ENCODE peak calls at places on chromosomes 4 and X, in four cellular contexts. E is HT1080; J is stimulated activated naive CD4-positive, alpha-beta T cell; S is Right ventricle myocardium superior. Y is an unnamed sample.

GRCh38 chrX:6095469-6095868 is 133.2 kb downstream of the NLGN4X start:
- DNase-seq in S (no peak), J (no peak), E (no peak), Y (no peak)

GRCh38 chr4:13527983-13528822 is 16.1 kb downstream of the NKX3-2 start:
- DNase-seq in J (no peak), E (no peak), S (no peak), Y (no peak)

GRCh38 chr4:37767546-37767945 is 58.9 kb upstream of the PGM2 start:
- DNase-seq in E (peak; percentile 68), S (peak; percentile 85), J (no peak), Y (peak; percentile 35)

GRCh38 chr4:3107271-3108185 is 33.0 kb downstream of the HTT start:
- DNase-seq in S (no peak), E (no peak), J (no peak), Y (no peak)

GRCh38 chr4:4327652-4328121 is 37.6 kb downstream of the ZBTB49 start:
- DNase-seq in J (no peak), S (peak; percentile 64), E (no peak), Y (no peak)

GRCh38 chr4:32142075-32142474 is 1421.9 kb downstream of the PCDH7 start:
- DNase-seq in E (no peak), J (no peak), S (no peak), Y (no peak)

GRCh38 chr4:97548943-97549583 is 594.2 kb downstream of the STPG2 start:
- DNase-seq in E (no peak), S (no peak), J (no peak), Y (no peak)

GRCh38 chr4:152578670-152579069 is 42.8 kb upstream of the FBXW7 start:
- DNase-seq in E (no peak), J (no peak), S (no peak), Y (no peak)

GRCh38 chr4:24321151-24321550 is 263.2 kb downstream of the DHX15 start:
- DNase-seq in J (no peak), S (no peak), E (peak; percentile 52), Y (peak; percentile 4)

GRCh38 chr4:55706526-55706925 is 70.4 kb upstream of the NMU start:
- DNase-seq in E (no peak), S (no peak), J (no peak), Y (no peak)

GRCh38 chr4:6342530-6343293 is 73.1 kb downstream of the WFS1 start:
- DNase-seq in S (peak; percentile 82), J (no peak), E (no peak), Y (peak; percentile 3)

GRCh38 chr4:174332741-174333493 is 49.2 kb downstream of the CEP44 start:
- DNase-seq in S (no peak), J (no peak), E (no peak), Y (no peak)

GRCh38 chrX:150508461-150509367 is 59.7 kb upstream of the MTM1 start:
- DNase-seq in J (no peak), S (peak; percentile 69), E (no peak), Y (no peak)

GRCh38 chr4:93232883-93233282 is 595.7 kb upstream of the ATOH1 start:
- DNase-seq in E (no peak), J (no peak), S (no peak), Y (no peak)

GRCh38 chrX:54808109-54808604 is 612 bp downstream of the MAGED2 start:
- DNase-seq in S (peak; percentile 84), J (no peak), E (no peak), Y (no peak)

GRCh38 chr4:10106421-10107039 is 10.1 kb downstream of the WDR1 start:
- DNase-seq in S (peak; percentile 75), J (no peak), E (peak; percentile 100), Y (peak; percentile 85)

GRCh38 chrX:23900220-23900797 is 7.4 kb downstream of the APOO start:
- DNase-seq in S (no peak), E (peak; percentile 3), J (no peak), Y (no peak)

GRCh38 chr4:139208404-139208945 is 31.5 kb upstream of the ELF2 start:
- DNase-seq in J (no peak), S (no peak), E (peak; percentile 52), Y (peak; percentile 82)

GRCh38 chr4:106421441-106422296 is 53.1 kb upstream of the GIMD1 start:
- DNase-seq in E (no peak), S (no peak), J (no peak), Y (no peak)

GRCh38 chr4:111963158-111963557 is 182.1 kb upstream of the FAM241A start:
- DNase-seq in E (no peak), S (no peak), J (no peak), Y (no peak)

GRCh38 chrX:20409991-20410390 is 143.3 kb upstream of the RPS6KA3 start:
- DNase-seq in J (no peak), E (no peak), S (no peak), Y (no peak)

GRCh38 chrX:1511829-1512228 is 25.2 kb downstream of the P2RY8 start:
- DNase-seq in J (no peak), S (no peak), E (no peak), Y (no peak)

GRCh38 chrX:36684053-36684452 is 324.1 kb upstream of the FAM47C start:
- DNase-seq in J (no peak), S (no peak), E (no peak), Y (no peak)

GRCh38 chrX:106707771-106708454 is 18.6 kb upstream of the RNF128 start:
- DNase-seq in E (peak; percentile 92), S (no peak), J (no peak), Y (peak; percentile 76)

GRCh38 chr4:40333921-40334352 is 1.2 kb upstream of the CHRNA9 start:
- DNase-seq in J (no peak), S (no peak), E (peak; percentile 87), Y (peak; percentile 53)

GRCh38 chr4:108700358-108700757 is 50.0 kb downstream of the OSTC start:
- DNase-seq in J (no peak), S (no peak), E (peak; percentile 51), Y (peak; percentile 34)

GRCh38 chr4:5956285-5957021 is 61.8 kb downstream of the C4orf50 start:
- DNase-seq in E (no peak), J (no peak), S (no peak), Y (no peak)

GRCh38 chr4:185265942-185266341 is 56.5 kb downstream of the SNX25 start:
- DNase-seq in S (no peak), J (no peak), E (peak; percentile 72), Y (peak; percentile 41)

GRCh38 chr4:154707877-154708276 is 35.9 kb upstream of the LRAT start:
- DNase-seq in E (peak; percentile 96), J (no peak), S (no peak), Y (no peak)

GRCh38 chr4:184848510-184848909 is 22.7 kb upstream of the ACSL1 start:
- DNase-seq in J (no peak), S (no peak), E (no peak), Y (no peak)

GRCh38 chrX:53716328-53717088 is 30.0 kb upstream of the HUWE1 start:
- DNase-seq in S (no peak), E (peak; percentile 74), J (peak; percentile 23), Y (no peak)

Y was measured in skeletal muscle cell.